ENCODE peak calls at places on chromosomes 3 and 15, in seven cellular contexts. One of them, this sample, is unnamed.

GRCh38 chr3:187987919-187988318 is 166.0 kb upstream of the LPP start:
- DNase-seq in MCF 10A: no peak
- DNase-seq in naive thymus-derived CD8-positive, alpha-beta T cell: no peak
- DNase-seq in RPMI8226: no peak
- DNase-seq in CD4-positive, alpha-beta memory T cell: peak
- DNase-seq in ovary: no peak
- DNase-seq in GM23338: no peak
- DNase-seq in this sample: no peak

GRCh38 chr3:62559831-62560445 is 186.6 kb upstream of the FEZF2 start:
- DNase-seq in MCF 10A: peak
- DNase-seq in naive thymus-derived CD8-positive, alpha-beta T cell: no peak
- DNase-seq in RPMI8226: peak
- DNase-seq in CD4-positive, alpha-beta memory T cell: no peak
- DNase-seq in ovary: no peak
- DNase-seq in GM23338: peak
- DNase-seq in this sample: no peak

GRCh38 chr3:195110647-195111321 is 160.2 kb downstream of the XXYLT1 start:
- DNase-seq in MCF 10A: no peak
- DNase-seq in naive thymus-derived CD8-positive, alpha-beta T cell: no peak
- DNase-seq in RPMI8226: no peak
- DNase-seq in CD4-positive, alpha-beta memory T cell: no peak
- DNase-seq in ovary: no peak
- DNase-seq in GM23338: no peak
- DNase-seq in this sample: no peak

GRCh38 chr15:29799859-29800258 is 22.4 kb downstream of the TJP1 start:
- DNase-seq in MCF 10A: no peak
- DNase-seq in naive thymus-derived CD8-positive, alpha-beta T cell: no peak
- DNase-seq in RPMI8226: no peak
- DNase-seq in CD4-positive, alpha-beta memory T cell: no peak
- DNase-seq in ovary: no peak
- DNase-seq in GM23338: no peak
- DNase-seq in this sample: no peak

GRCh38 chr3:157418104-157418503 is 18.5 kb upstream of the PTX3 start:
- DNase-seq in MCF 10A: no peak
- DNase-seq in naive thymus-derived CD8-positive, alpha-beta T cell: no peak
- DNase-seq in RPMI8226: no peak
- DNase-seq in CD4-positive, alpha-beta memory T cell: no peak
- DNase-seq in ovary: no peak
- DNase-seq in GM23338: no peak
- DNase-seq in this sample: no peak

GRCh38 chr15:82168296-82168695 is 94.2 kb downstream of the EFL1 start:
- DNase-seq in MCF 10A: no peak
- DNase-seq in naive thymus-derived CD8-positive, alpha-beta T cell: no peak
- DNase-seq in RPMI8226: no peak
- DNase-seq in CD4-positive, alpha-beta memory T cell: no peak
- DNase-seq in ovary: no peak
- DNase-seq in GM23338: no peak
- DNase-seq in this sample: no peak

GRCh38 chr3:26018889-26019288 is 229.0 kb downstream of the OXSM start:
- DNase-seq in MCF 10A: no peak
- DNase-seq in naive thymus-derived CD8-positive, alpha-beta T cell: no peak
- DNase-seq in RPMI8226: no peak
- DNase-seq in CD4-positive, alpha-beta memory T cell: no peak
- DNase-seq in ovary: no peak
- DNase-seq in GM23338: no peak
- DNase-seq in this sample: no peak

GRCh38 chr3:29922990-29923746 is 642.3 kb downstream of the RBMS3 start:
- DNase-seq in MCF 10A: peak
- DNase-seq in naive thymus-derived CD8-positive, alpha-beta T cell: no peak
- DNase-seq in RPMI8226: no peak
- DNase-seq in CD4-positive, alpha-beta memory T cell: no peak
- DNase-seq in ovary: no peak
- DNase-seq in GM23338: no peak
- DNase-seq in this sample: no peak

GRCh38 chr15:100693451-100693850 is 91.1 kb downstream of the ASB7 start:
- DNase-seq in MCF 10A: no peak
- DNase-seq in naive thymus-derived CD8-positive, alpha-beta T cell: no peak
- DNase-seq in RPMI8226: no peak
- DNase-seq in CD4-positive, alpha-beta memory T cell: no peak
- DNase-seq in ovary: no peak
- DNase-seq in GM23338: no peak
- DNase-seq in this sample: no peak

GRCh38 chr15:69593981-69594966 is 141.7 kb downstream of the RPLP1 start:
- DNase-seq in MCF 10A: peak
- DNase-seq in naive thymus-derived CD8-positive, alpha-beta T cell: no peak
- DNase-seq in RPMI8226: peak
- DNase-seq in CD4-positive, alpha-beta memory T cell: no peak
- DNase-seq in ovary: peak
- DNase-seq in GM23338: no peak
- DNase-seq in this sample: no peak

GRCh38 chr3:56189486-56189985 is 278.7 kb downstream of the ERC2 start:
- DNase-seq in MCF 10A: no peak
- DNase-seq in naive thymus-derived CD8-positive, alpha-beta T cell: no peak
- DNase-seq in RPMI8226: no peak
- DNase-seq in CD4-positive, alpha-beta memory T cell: no peak
- DNase-seq in ovary: no peak
- DNase-seq in GM23338: no peak
- DNase-seq in this sample: no peak

GRCh38 chr3:184110316-184110725 is 13.5 kb downstream of the HTR3E start:
- DNase-seq in MCF 10A: peak
- DNase-seq in naive thymus-derived CD8-positive, alpha-beta T cell: no peak
- DNase-seq in RPMI8226: no peak
- DNase-seq in CD4-positive, alpha-beta memory T cell: no peak
- DNase-seq in ovary: no peak
- DNase-seq in GM23338: peak
- DNase-seq in this sample: no peak

GRCh38 chr15:51846463-51847230 is 17.2 kb downstream of the TMOD3 start:
- DNase-seq in MCF 10A: peak
- DNase-seq in naive thymus-derived CD8-positive, alpha-beta T cell: no peak
- DNase-seq in RPMI8226: no peak
- DNase-seq in CD4-positive, alpha-beta memory T cell: no peak
- DNase-seq in ovary: no peak
- DNase-seq in GM23338: no peak
- DNase-seq in this sample: no peak

GRCh38 chr3:33624756-33625155 is 93.3 kb downstream of the CLASP2 start:
- DNase-seq in MCF 10A: no peak
- DNase-seq in naive thymus-derived CD8-positive, alpha-beta T cell: no peak
- DNase-seq in RPMI8226: no peak
- DNase-seq in CD4-positive, alpha-beta memory T cell: no peak
- DNase-seq in ovary: no peak
- DNase-seq in GM23338: no peak
- DNase-seq in this sample: no peak

GRCh38 chr3:38842266-38842965 is 26.4 kb upstream of the SCN10A start:
- DNase-seq in MCF 10A: no peak
- DNase-seq in naive thymus-derived CD8-positive, alpha-beta T cell: no peak
- DNase-seq in RPMI8226: no peak
- DNase-seq in CD4-positive, alpha-beta memory T cell: no peak
- DNase-seq in ovary: no peak
- DNase-seq in GM23338: peak
- DNase-seq in this sample: no peak

GRCh38 chr3:11136871-11137626 is 17.2 kb upstream of the HRH1 start:
- DNase-seq in MCF 10A: peak
- DNase-seq in naive thymus-derived CD8-positive, alpha-beta T cell: no peak
- DNase-seq in RPMI8226: peak
- DNase-seq in CD4-positive, alpha-beta memory T cell: no peak
- DNase-seq in ovary: peak
- DNase-seq in GM23338: peak
- DNase-seq in this sample: no peak

GRCh38 chr3:51389423-51390183 is 1.5 kb upstream of the RBM15B start:
- DNase-seq in MCF 10A: peak
- DNase-seq in naive thymus-derived CD8-positive, alpha-beta T cell: peak
- DNase-seq in RPMI8226: peak
- DNase-seq in CD4-positive, alpha-beta memory T cell: peak
- DNase-seq in ovary: no peak
- DNase-seq in GM23338: peak
- DNase-seq in this sample: no peak

GRCh38 chr15:77865106-77865630 is 212.3 kb downstream of the TBC1D2B start:
- DNase-seq in MCF 10A: no peak
- DNase-seq in naive thymus-derived CD8-positive, alpha-beta T cell: no peak
- DNase-seq in RPMI8226: no peak
- DNase-seq in CD4-positive, alpha-beta memory T cell: no peak
- DNase-seq in ovary: no peak
- DNase-seq in GM23338: no peak
- DNase-seq in this sample: no peak

GRCh38 chr3:108305484-108306172 is 9.3 kb downstream of the HHLA2 start:
- DNase-seq in MCF 10A: peak
- DNase-seq in naive thymus-derived CD8-positive, alpha-beta T cell: no peak
- DNase-seq in RPMI8226: no peak
- DNase-seq in CD4-positive, alpha-beta memory T cell: no peak
- DNase-seq in ovary: no peak
- DNase-seq in GM23338: no peak
- DNase-seq in this sample: no peak

GRCh38 chr3:177196473-177197040 is 725 bp downstream of the TBL1XR1 start:
- DNase-seq in MCF 10A: peak
- DNase-seq in naive thymus-derived CD8-positive, alpha-beta T cell: peak
- DNase-seq in RPMI8226: peak
- DNase-seq in CD4-positive, alpha-beta memory T cell: peak
- DNase-seq in ovary: peak
- DNase-seq in GM23338: peak
- DNase-seq in this sample: no peak

GRCh38 chr15:90306560-90306959 is 41.1 kb downstream of the NGRN start:
- DNase-seq in MCF 10A: no peak
- DNase-seq in naive thymus-derived CD8-positive, alpha-beta T cell: no peak
- DNase-seq in RPMI8226: no peak
- DNase-seq in CD4-positive, alpha-beta memory T cell: peak
- DNase-seq in ovary: no peak
- DNase-seq in GM23338: no peak
- DNase-seq in this sample: no peak